ENCODE peak calls at places on chromosomes 5 and 9, in six cellular contexts. I is HCT116; B is activated naive CD4-positive, alpha-beta T cell; O is HuH-7; D is fibroblast of mammary gland; Y is lung microvascular endothelial cell. C is an unnamed sample.

GRCh38 chr5:25544652-25545249 is 900.0 kb upstream of the CDH10 start:
- DNase-seq in I (peak), B (no peak), O (no peak), D (peak), Y (no peak), C (no peak)

GRCh38 chr5:39432687-39433086 is 7.9 kb upstream of the DAB2 start:
- DNase-seq in I (no peak), B (no peak), O (no peak), D (peak), Y (no peak), C (no peak)

GRCh38 chr9:127036437-127036836 is 86.0 kb downstream of the ANGPTL2 start:
- DNase-seq in I (no peak), B (no peak), O (no peak), D (peak), Y (no peak), C (no peak)

GRCh38 chr5:149206524-149207141 is 65.0 kb upstream of the AFAP1L1 start:
- DNase-seq in I (no peak), B (no peak), O (no peak), D (no peak), Y (no peak), C (no peak)

GRCh38 chr5:159030357-159030756 is 69.4 kb downstream of the EBF1 start:
- DNase-seq in I (no peak), B (no peak), O (no peak), D (no peak), Y (no peak), C (no peak)

GRCh38 chr5:75461679-75462078 is 49.8 kb downstream of the CERT1 start:
- DNase-seq in I (no peak), B (no peak), O (no peak), D (peak), Y (peak), C (no peak)

GRCh38 chr5:13632676-13633075 is 311.8 kb downstream of the DNAH5 start:
- DNase-seq in I (no peak), B (no peak), O (no peak), D (no peak), Y (no peak), C (no peak)

GRCh38 chr9:437066-438015 is 222.7 kb downstream of the DOCK8 start:
- DNase-seq in I (no peak), B (no peak), O (no peak), D (peak), Y (no peak), C (peak)

GRCh38 chr5:67160985-67161384 is 35.6 kb downstream of the CD180 start:
- DNase-seq in I (no peak), B (no peak), O (no peak), D (peak), Y (no peak), C (no peak)

GRCh38 chr5:175508896-175509295 is 30.5 kb downstream of the SFXN1 start:
- DNase-seq in I (no peak), B (no peak), O (no peak), D (no peak), Y (no peak), C (no peak)

GRCh38 chr9:755454-756381 is 85.8 kb upstream of the DMRT1 start:
- DNase-seq in I (peak), B (no peak), O (peak), D (peak), Y (peak), C (peak)

GRCh38 chr9:88732128-88732527 is 197.2 kb downstream of the NXNL2 start:
- DNase-seq in I (no peak), B (no peak), O (no peak), D (peak), Y (no peak), C (no peak)

GRCh38 chr9:105074501-105074900 is 146.5 kb upstream of the ABCA1 start:
- DNase-seq in I (no peak), B (no peak), O (no peak), D (no peak), Y (no peak), C (no peak)

GRCh38 chr5:19538607-19539006 is 449.4 kb downstream of the CDH18 start:
- DNase-seq in I (no peak), B (no peak), O (no peak), D (no peak), Y (no peak), C (no peak)

GRCh38 chr9:71984388-71985069 is 73.1 kb downstream of the C9orf85 start:
- DNase-seq in I (no peak), B (no peak), O (no peak), D (peak), Y (no peak), C (no peak)

GRCh38 chr9:129838707-129839259 is 3.5 kb downstream of the USP20 start:
- DNase-seq in I (no peak), B (no peak), O (no peak), D (peak), Y (no peak), C (peak)

GRCh38 chr9:96087669-96088299 is 212.3 kb downstream of the ERCC6L2 start:
- DNase-seq in I (no peak), B (no peak), O (peak), D (no peak), Y (no peak), C (no peak)

GRCh38 chr9:96874947-96875459 is 20.7 kb upstream of the ZNF782 start:
- DNase-seq in I (peak), B (no peak), O (no peak), D (peak), Y (peak), C (no peak)

GRCh38 chr5:7251127-7251526 is 144.8 kb upstream of the ADCY2 start:
- DNase-seq in I (no peak), B (no peak), O (no peak), D (no peak), Y (no peak), C (no peak)

GRCh38 chr5:120096413-120096812 is 367.7 kb upstream of the PRR16 start:
- DNase-seq in I (no peak), B (no peak), O (no peak), D (peak), Y (no peak), C (no peak)

GRCh38 chr5:76958976-76959767 is 6.3 kb downstream of the CRHBP start:
- DNase-seq in I (no peak), B (no peak), O (no peak), D (peak), Y (no peak), C (peak)

GRCh38 chr5:39371367-39371635 is 7.0 kb upstream of the C9 start:
- DNase-seq in I (no peak), B (no peak), O (no peak), D (no peak), Y (no peak), C (no peak)

GRCh38 chr5:59763545-59763944 is 130.0 kb downstream of the PDE4D start:
- DNase-seq in I (no peak), B (no peak), O (no peak), D (no peak), Y (peak), C (no peak)

GRCh38 chr9:86836797-86837196 is 110.5 kb downstream of the GAS1 start:
- DNase-seq in I (no peak), B (no peak), O (no peak), D (no peak), Y (no peak), C (no peak)

GRCh38 chr9:107190031-107190935 is 92.8 kb upstream of the RAD23B start:
- DNase-seq in I (no peak), B (no peak), O (no peak), D (peak), Y (no peak), C (no peak)

GRCh38 chr5:180128671-180129261 is 57.2 kb upstream of the RNF130 start:
- DNase-seq in I (no peak), B (no peak), O (no peak), D (no peak), Y (no peak), C (no peak)

GRCh38 chr9:71911908-71912325 is 478 bp downstream of the C9orf85 start:
- DNase-seq in I (no peak), B (no peak), O (no peak), D (peak), Y (peak), C (no peak)

GRCh38 chr9:130766904-130767262 is 68.2 kb upstream of the ABL1 start:
- DNase-seq in I (no peak), B (no peak), O (no peak), D (no peak), Y (no peak), C (no peak)

GRCh38 chr5:4984461-4984860 is 155.7 kb upstream of the ADAMTS16 start:
- DNase-seq in I (no peak), B (no peak), O (no peak), D (no peak), Y (no peak), C (no peak)

GRCh38 chr5:120306331-120306730 is 157.8 kb upstream of the PRR16 start:
- DNase-seq in I (no peak), B (no peak), O (peak), D (peak), Y (no peak), C (no peak)

GRCh38 chr5:112210430-112211005 is 208.6 kb downstream of the EPB41L4A start:
- DNase-seq in I (peak), B (no peak), O (peak), D (peak), Y (peak), C (peak)

GRCh38 chr5:95620030-95620869 is at the start of gene GPR150:
- DNase-seq in I (no peak), B (peak), O (peak), D (peak), Y (peak), C (no peak)

GRCh38 chr9:104858846-104859245 is 69.1 kb downstream of the ABCA1 start:
- DNase-seq in I (no peak), B (no peak), O (no peak), D (peak), Y (no peak), C (no peak)

GRCh38 chr9:2936221-2936620 is 92.3 kb upstream of the PUM3 start:
- DNase-seq in I (no peak), B (no peak), O (no peak), D (no peak), Y (no peak), C (no peak)

GRCh38 chr5:66129184-66129583 is 14.9 kb upstream of the SREK1 start:
- DNase-seq in I (no peak), B (no peak), O (no peak), D (no peak), Y (no peak), C (no peak)

GRCh38 chr5:64678400-64678799 is 11.9 kb upstream of the SHISAL2B start:
- DNase-seq in I (no peak), B (no peak), O (no peak), D (no peak), Y (no peak), C (no peak)